ENCODE peak calls at places on chromosomes 5 and 9, in ten cellular contexts. Y, U, W, B, N, X, D, L, E and K are unnamed samples.

GRCh38 chr9:131613346-131613745 is 68.0 kb downstream of the PRRT1B start:
- DNase-seq in Y (no peak), U (no peak), W (no peak), B (peak), N (no peak), X (no peak), D (no peak), L (no peak), E (no peak), K (no peak)

GRCh38 chr9:15738011-15738410 is 185.2 kb downstream of the CCDC171 start:
- DNase-seq in Y (no peak), U (no peak), W (no peak), B (no peak), N (no peak), X (no peak), D (no peak), L (no peak), E (no peak), K (peak)

GRCh38 chr5:2207416-2207950 is 324.8 kb upstream of the IRX4 start:
- DNase-seq in Y (no peak), U (no peak), W (no peak), B (no peak), N (no peak), X (no peak), D (no peak), L (no peak), E (no peak), K (no peak)

GRCh38 chr9:22208846-22209585 is 199.9 kb upstream of the CDKN2B start:
- DNase-seq in Y (no peak), U (peak), W (no peak), B (no peak), N (no peak), X (no peak), D (no peak), L (peak), E (no peak), K (peak)

GRCh38 chr5:40399349-40399748 is 280.4 kb upstream of the PTGER4 start:
- DNase-seq in Y (no peak), U (peak), W (no peak), B (no peak), N (no peak), X (no peak), D (no peak), L (peak), E (no peak), K (peak)

GRCh38 chr5:132680780-132681475 is 7.1 kb downstream of the IL4 start:
- DNase-seq in Y (peak), U (no peak), W (no peak), B (no peak), N (no peak), X (peak), D (no peak), L (no peak), E (peak), K (no peak)

GRCh38 chr5:57448287-57448686 is 34.3 kb downstream of the ACTBL2 start:
- DNase-seq in Y (no peak), U (no peak), W (no peak), B (no peak), N (no peak), X (no peak), D (no peak), L (no peak), E (no peak), K (no peak)

GRCh38 chr9:133202688-133203453 is 6.2 kb downstream of the OBP2B start:
- DNase-seq in Y (no peak), U (no peak), W (no peak), B (no peak), N (no peak), X (peak), D (no peak), L (no peak), E (no peak), K (no peak)

GRCh38 chr9:22079873-22080341 is 70.8 kb upstream of the CDKN2B start:
- DNase-seq in Y (no peak), U (peak), W (no peak), B (peak), N (no peak), X (no peak), D (peak), L (peak), E (no peak), K (peak)

GRCh38 chr5:79829260-79829659 is 139.6 kb downstream of the CMYA5 start:
- DNase-seq in Y (no peak), U (peak), W (peak), B (no peak), N (no peak), X (no peak), D (no peak), L (no peak), E (peak), K (no peak)

GRCh38 chr9:137960496-137960895 is 82.9 kb downstream of the CACNA1B start:
- DNase-seq in Y (peak), U (no peak), W (no peak), B (no peak), N (no peak), X (no peak), D (no peak), L (no peak), E (peak), K (no peak)

GRCh38 chr5:142378737-142379365 is 54.0 kb upstream of the SPRY4 start:
- DNase-seq in Y (no peak), U (peak), W (no peak), B (no peak), N (no peak), X (no peak), D (no peak), L (no peak), E (no peak), K (no peak)

GRCh38 chr9:106648799-106649198 is 214.2 kb upstream of the ZNF462 start:
- DNase-seq in Y (no peak), U (peak), W (no peak), B (no peak), N (no peak), X (no peak), D (no peak), L (peak), E (no peak), K (peak)

GRCh38 chr9:109355564-109356297 is 34.9 kb upstream of the EPB41L4B start:
- DNase-seq in Y (no peak), U (no peak), W (no peak), B (no peak), N (no peak), X (no peak), D (no peak), L (no peak), E (no peak), K (no peak)

DNA sequence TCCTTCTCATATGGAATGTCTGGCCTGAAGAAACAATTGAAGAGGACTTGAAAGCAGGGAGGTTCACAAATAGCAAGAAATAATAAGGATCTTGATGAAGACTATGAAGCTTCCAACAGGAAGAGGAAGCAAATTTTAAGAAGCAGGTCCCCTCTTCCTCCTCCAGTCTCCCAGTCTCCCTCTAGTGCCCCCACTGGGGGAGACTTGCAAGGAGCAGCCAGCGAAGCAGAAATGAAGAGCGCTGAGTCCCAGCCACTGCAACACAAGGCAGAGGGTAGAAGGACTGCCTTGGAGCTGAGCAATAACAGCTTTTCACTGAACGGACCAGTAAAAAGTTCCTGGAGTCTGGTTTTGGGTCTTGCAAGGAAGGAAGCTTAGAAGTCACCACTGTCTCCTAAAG is 32.6 kb upstream of the ACO1 start:
- DNase-seq in Y (peak), U (no peak), W (peak), B (no peak), N (no peak), X (no peak), D (no peak), L (no peak), E (peak), K (no peak)
- TF ChIP-seq CTCF in Y (peak), U (peak), W (peak), B (no peak), N (peak), X (no peak), D (no peak), L (no peak), E (peak), K (no peak)

DNA sequence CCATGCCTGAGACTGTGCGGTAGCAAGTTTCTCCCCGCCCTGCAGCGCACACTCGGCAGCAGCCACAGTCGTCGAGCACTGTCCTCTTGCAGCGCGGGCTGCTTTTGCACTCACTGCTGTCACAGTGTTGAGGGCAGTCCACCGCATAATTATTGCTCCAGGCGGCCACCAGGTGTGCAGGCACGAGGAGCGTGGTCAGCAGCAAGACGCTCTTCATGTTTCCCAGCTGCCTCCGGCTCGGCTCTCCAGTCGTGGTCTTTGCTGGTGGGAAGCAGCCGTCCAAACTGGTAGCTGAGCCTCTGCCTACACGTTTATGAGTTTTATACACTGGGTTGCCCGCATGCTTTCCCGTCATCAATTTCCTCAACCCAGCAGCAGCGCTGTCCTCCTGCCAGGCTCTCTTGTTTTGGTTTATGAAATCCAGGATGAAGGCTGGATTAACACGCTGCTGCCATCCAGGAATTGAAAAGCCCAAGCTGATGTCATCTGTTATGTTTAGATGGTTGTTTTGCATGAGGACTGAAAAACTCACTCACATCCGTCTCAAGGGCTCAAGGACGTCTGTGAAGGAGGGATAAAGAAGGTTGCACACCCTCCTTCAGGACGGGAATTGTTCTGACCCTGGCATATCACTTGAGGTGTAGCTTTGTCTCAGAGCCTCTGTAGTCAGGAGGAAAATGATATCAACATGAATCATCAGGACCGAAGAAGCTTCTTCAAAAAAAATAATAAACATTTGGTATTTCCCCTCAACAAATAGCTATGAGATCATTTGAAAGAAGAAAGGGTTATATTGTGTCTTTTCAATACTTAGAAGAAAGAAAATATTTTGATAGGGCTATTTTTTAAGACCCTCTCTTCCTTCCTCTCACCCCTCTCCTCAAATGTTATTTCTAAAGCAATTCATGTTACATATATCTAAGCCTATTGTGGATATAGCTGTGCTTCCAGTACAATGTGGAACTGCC is at the start of gene ESM1:
- DNase-seq in Y (no peak), U (peak), W (peak), B (no peak), N (no peak), X (peak), D (no peak), L (peak), E (no peak), K (peak)
- TF ChIP-seq CTCF in Y (no peak), U (no peak), W (no peak), B (no peak), N (peak), X (no peak), D (no peak), L (no peak), E (peak), K (no peak)

DNA sequence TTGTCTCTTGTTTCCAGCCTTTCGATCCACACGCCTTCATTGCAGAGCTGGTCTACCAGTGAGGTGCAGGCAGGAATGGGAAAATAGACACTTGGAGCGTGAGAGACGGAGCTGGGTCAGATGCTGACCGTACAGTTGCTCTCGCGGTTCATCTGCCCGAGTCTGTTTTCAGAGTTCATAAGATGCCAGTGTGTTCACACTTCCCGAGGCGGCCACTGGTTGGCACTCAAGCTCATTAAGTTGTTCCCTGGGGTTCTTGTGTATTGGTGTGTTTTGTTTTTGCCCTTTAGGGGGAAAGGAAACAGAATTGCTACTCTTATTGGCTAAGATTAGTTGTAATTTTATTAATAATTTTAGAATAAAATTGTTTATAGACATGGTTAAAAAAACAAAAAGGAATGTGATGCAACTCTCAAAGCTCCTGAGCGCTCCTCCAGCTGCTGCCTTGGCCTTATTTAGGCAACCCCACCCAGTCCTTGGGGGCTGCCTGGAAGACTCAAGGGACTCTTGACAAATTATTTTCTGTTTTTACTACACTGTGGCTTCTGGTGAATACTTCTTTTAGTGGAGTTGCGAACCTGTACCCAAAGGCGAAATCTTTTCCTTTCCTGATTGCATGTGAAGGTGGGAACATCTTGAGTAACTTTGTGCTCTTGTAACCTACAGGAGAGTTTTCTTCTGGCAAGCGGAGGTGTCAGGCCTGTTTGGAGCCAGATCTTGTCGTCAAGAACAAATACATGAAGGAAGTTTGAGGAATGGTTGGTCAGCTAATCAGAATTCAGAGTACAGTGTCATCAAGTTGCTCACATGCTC is 146.1 kb downstream of the MAST4 start:
- DNase-seq in Y (no peak), U (no peak), W (no peak), B (peak), N (peak), X (no peak), D (no peak), L (peak), E (peak), K (no peak)
- TF ChIP-seq CTCF in Y (no peak), U (peak), W (peak), B (peak), N (peak), X (no peak), D (peak), L (peak), E (peak), K (peak)

GRCh38 chr5:126338516-126339153 is 84.6 kb upstream of the GRAMD2B start:
- DNase-seq in Y (no peak), U (no peak), W (peak), B (no peak), N (no peak), X (no peak), D (no peak), L (no peak), E (no peak), K (no peak)
- TF ChIP-seq CTCF in Y (no peak), U (no peak), W (no peak), B (no peak), N (no peak), X (no peak), D (no peak), L (no peak), E (no peak), K (no peak)

DNA sequence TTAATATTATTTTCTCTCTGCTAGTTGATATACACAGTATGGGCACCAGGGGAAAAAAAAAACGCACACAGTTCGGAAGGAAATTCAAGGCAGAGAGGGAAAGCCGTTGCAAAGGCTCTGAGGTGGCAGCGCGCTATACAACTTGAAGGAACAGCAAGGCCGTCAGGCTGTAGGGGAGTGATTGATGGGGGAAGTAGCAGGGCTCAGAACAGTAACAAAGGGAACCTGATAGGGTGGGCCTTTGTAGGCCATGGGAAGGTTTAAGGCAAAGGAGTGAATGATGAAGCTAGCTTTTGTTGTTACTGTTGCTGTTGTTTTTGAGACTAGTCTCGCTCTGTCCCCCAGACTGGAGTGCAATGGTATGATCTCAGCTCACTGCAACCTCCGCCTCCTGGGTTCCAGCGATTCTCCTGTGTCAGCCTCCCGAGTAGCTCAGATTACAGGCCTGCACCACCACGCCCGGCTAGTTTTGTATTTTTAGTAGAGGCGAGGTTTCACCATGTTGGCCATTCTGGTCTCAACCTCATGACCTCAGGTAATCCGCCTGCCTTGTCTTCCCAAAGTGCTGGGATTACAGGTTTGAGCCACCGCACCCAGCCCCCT is 27.0 kb downstream of the AQP7 start:
- DNase-seq in Y (no peak), U (no peak), W (peak), B (no peak), N (no peak), X (peak), D (no peak), L (no peak), E (peak), K (no peak)
- TF ChIP-seq CTCF in Y (no peak), U (no peak), W (no peak), B (no peak), N (no peak), X (no peak), D (no peak), L (no peak), E (peak), K (no peak)

GRCh38 chr9:93453047-93453914 is at the start of gene FAM120AOS:
- DNase-seq in Y (peak), U (peak), W (peak), B (peak), N (peak), X (peak), D (peak), L (peak), E (peak), K (peak)

GRCh38 chr9:93450817-93451761 is at the start of gene FAM120A:
- DNase-seq in Y (peak), U (peak), W (peak), B (peak), N (peak), X (peak), D (peak), L (peak), E (peak), K (peak)

GRCh38 chr9:93456022-93456421 is 2.6 kb upstream of the FAM120AOS start:
- DNase-seq in Y (no peak), U (no peak), W (no peak), B (no peak), N (no peak), X (no peak), D (no peak), L (no peak), E (no peak), K (no peak)

GRCh38 chr9:93452710-93453046 is 703 bp downstream of the FAM120AOS start:
- DNase-seq in Y (no peak), U (no peak), W (peak), B (peak), N (peak), X (peak), D (no peak), L (no peak), E (no peak), K (no peak)

DNA sequence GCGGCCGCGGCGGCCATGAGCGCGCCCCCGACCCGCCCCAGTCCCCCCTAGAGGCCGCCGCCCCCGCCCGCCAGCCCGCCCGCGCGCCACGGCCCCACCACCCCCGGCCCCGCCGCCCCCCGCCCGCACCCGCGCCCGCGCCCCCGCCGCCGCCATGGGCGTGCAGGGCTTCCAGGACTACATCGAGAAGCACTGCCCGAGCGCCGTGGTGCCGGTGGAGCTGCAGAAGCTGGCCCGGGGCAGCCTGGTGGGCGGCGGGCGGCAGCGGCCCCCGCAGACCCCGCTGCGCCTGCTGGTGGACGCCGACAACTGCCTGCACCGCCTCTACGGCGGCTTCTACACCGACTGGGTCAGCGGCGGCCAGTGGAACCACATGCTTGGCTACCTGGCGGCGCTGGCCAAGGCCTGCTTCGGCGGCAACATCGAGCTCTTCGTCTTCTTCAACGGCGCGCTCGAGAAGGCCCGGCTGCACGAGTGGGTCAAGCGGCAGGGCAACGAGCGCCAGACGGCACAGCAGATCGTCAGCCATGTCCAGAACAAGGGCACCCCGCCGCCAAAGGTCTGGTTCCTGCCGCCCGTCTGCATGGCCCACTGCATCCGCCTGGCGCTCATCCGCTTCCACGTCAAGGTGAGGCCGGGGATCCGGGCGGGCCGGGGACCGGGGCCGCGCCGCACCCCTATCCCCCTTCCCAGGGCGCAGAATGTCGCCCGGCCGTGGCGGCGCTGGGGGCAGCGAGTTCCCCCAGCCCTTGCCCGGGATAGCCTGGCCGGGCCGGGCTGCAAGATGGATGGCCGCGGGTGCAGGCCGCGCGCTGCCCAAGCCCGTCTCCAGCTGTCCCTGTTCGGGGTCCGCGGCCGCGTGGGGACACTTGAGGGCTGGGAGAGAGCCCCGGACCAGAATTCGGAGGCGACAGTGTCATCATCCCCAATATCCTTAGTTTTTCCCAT is 551 bp downstream of the FAM120A start:
- DNase-seq in Y (peak), U (peak), W (peak), B (peak), N (peak), X (peak), D (peak), L (peak), E (peak), K (no peak)
- TF ChIP-seq CTCF in Y (no peak), U (no peak), W (no peak), B (peak), N (no peak), X (peak), D (no peak), L (no peak), E (peak), K (no peak)

DNA sequence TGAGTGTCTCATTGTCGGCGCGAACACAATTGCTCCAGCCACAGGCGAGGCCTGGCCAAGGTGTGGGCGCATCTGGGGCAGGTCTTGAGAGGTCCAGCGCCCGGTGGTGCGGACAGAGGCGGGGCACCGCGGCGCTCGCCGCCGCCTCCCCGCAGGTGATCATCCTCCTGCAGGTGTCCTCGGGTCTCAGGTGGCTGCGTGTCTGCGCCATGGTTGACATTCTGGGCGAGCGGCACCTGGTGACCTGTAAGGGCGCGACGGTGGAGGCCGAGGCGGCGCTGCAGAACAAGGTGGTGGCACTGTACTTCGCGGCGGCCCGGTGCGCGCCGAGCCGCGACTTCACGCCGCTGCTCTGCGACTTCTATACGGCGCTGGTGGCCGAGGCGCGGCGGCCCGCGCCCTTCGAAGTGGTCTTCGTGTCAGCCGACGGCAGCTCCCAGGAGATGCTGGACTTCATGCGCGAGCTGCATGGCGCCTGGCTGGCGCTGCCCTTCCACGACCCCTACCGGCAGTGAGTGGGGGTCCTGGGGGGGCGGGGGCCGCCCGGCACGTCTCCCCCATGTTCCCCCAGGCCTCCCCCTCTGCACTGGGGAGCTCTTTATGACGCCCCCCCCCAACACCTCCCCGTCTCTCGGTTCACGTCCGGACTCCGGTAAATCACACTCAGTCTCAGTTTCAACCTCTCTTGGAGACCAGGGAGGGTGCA is 401 bp downstream of the NXNL2 start:
- DNase-seq in Y (no peak), U (no peak), W (peak), B (no peak), N (peak), X (peak), D (peak), L (no peak), E (no peak), K (no peak)
- TF ChIP-seq CTCF in Y (no peak), U (no peak), W (no peak), B (no peak), N (peak), X (no peak), D (no peak), L (no peak), E (peak), K (no peak)